ENCODE peak calls at places on chromosomes 7 and 10, in six cellular contexts. One of them, this sample, is unnamed.

GRCh38 chr7:65438593-65438992 is 64.9 kb downstream of the ZNF92 start:
- DNase-seq in stimulated activated CD8-positive, alpha-beta memory T cell treated with anti-CD3 and anti-CD28 coated beads, Interleukin-15, amount 100 ng/mL, for 4 hours: no peak
- DNase-seq in Ammon's horn: peak; percentile 6
- DNase-seq in left ventricle myocardium superior: no peak
- DNase-seq in K562: no peak
- DNase-seq in hippocampal formation: no peak
- DNase-seq in this sample: no peak

GRCh38 chr7:130894146-130895005 is 160.4 kb upstream of the KLF14 start:
- DNase-seq in hippocampal formation: no peak
- DNase-seq in left ventricle myocardium superior: peak; percentile 82
- DNase-seq in K562: peak; percentile 68
- DNase-seq in Ammon's horn: no peak
- DNase-seq in stimulated activated CD8-positive, alpha-beta memory T cell treated with anti-CD3 and anti-CD28 coated beads, Interleukin-15, amount 100 ng/mL, for 4 hours: no peak
- DNase-seq in this sample: no peak

GRCh38 chr7:156261581-156261980 is 379.0 kb upstream of the RNF32 start:
- DNase-seq in hippocampal formation: no peak
- DNase-seq in K562: no peak
- DNase-seq in left ventricle myocardium superior: no peak
- DNase-seq in stimulated activated CD8-positive, alpha-beta memory T cell treated with anti-CD3 and anti-CD28 coated beads, Interleukin-15, amount 100 ng/mL, for 4 hours: no peak
- DNase-seq in Ammon's horn: no peak
- DNase-seq in this sample: no peak

GRCh38 chr7:105429746-105430612 is 41.3 kb upstream of the SRPK2 start:
- DNase-seq in left ventricle myocardium superior: peak; percentile 33
- DNase-seq in Ammon's horn: peak; percentile 57
- DNase-seq in hippocampal formation: no peak
- DNase-seq in K562: no peak
- DNase-seq in stimulated activated CD8-positive, alpha-beta memory T cell treated with anti-CD3 and anti-CD28 coated beads, Interleukin-15, amount 100 ng/mL, for 4 hours: no peak
- DNase-seq in this sample: peak; percentile 12

GRCh38 chr10:126104767-126105166 is 208.4 kb downstream of the FANK1 start:
- DNase-seq in hippocampal formation: no peak
- DNase-seq in K562: no peak
- DNase-seq in left ventricle myocardium superior: peak; percentile 67
- DNase-seq in Ammon's horn: no peak
- DNase-seq in stimulated activated CD8-positive, alpha-beta memory T cell treated with anti-CD3 and anti-CD28 coated beads, Interleukin-15, amount 100 ng/mL, for 4 hours: no peak
- DNase-seq in this sample: peak; percentile 31

GRCh38 chr10:62399211-62399610 is 25.0 kb downstream of the ZNF365 start:
- DNase-seq in stimulated activated CD8-positive, alpha-beta memory T cell treated with anti-CD3 and anti-CD28 coated beads, Interleukin-15, amount 100 ng/mL, for 4 hours: no peak
- DNase-seq in K562: no peak
- DNase-seq in Ammon's horn: no peak
- DNase-seq in left ventricle myocardium superior: no peak
- DNase-seq in hippocampal formation: no peak
- DNase-seq in this sample: no peak

GRCh38 chr7:108824840-108825540 is 255.3 kb downstream of the DNAJB9 start:
- DNase-seq in left ventricle myocardium superior: peak; percentile 29
- DNase-seq in hippocampal formation: no peak
- DNase-seq in stimulated activated CD8-positive, alpha-beta memory T cell treated with anti-CD3 and anti-CD28 coated beads, Interleukin-15, amount 100 ng/mL, for 4 hours: no peak
- DNase-seq in Ammon's horn: peak; percentile 35
- DNase-seq in K562: no peak
- DNase-seq in this sample: no peak

GRCh38 chr7:21960922-21961321 is 15.2 kb upstream of the CDCA7L start:
- DNase-seq in left ventricle myocardium superior: no peak
- DNase-seq in stimulated activated CD8-positive, alpha-beta memory T cell treated with anti-CD3 and anti-CD28 coated beads, Interleukin-15, amount 100 ng/mL, for 4 hours: no peak
- DNase-seq in Ammon's horn: no peak
- DNase-seq in hippocampal formation: no peak
- DNase-seq in K562: no peak
- DNase-seq in this sample: no peak

GRCh38 chr10:48612241-48612943 is 7.5 kb upstream of the ARHGAP22 start:
- DNase-seq in left ventricle myocardium superior: no peak
- DNase-seq in hippocampal formation: no peak
- DNase-seq in Ammon's horn: no peak
- DNase-seq in K562: no peak
- DNase-seq in stimulated activated CD8-positive, alpha-beta memory T cell treated with anti-CD3 and anti-CD28 coated beads, Interleukin-15, amount 100 ng/mL, for 4 hours: no peak
- DNase-seq in this sample: no peak

GRCh38 chr10:96512524-96512991 is 1.2 kb downstream of the TLL2 start:
- DNase-seq in Ammon's horn: peak; percentile 19
- DNase-seq in K562: no peak
- DNase-seq in stimulated activated CD8-positive, alpha-beta memory T cell treated with anti-CD3 and anti-CD28 coated beads, Interleukin-15, amount 100 ng/mL, for 4 hours: no peak
- DNase-seq in hippocampal formation: no peak
- DNase-seq in left ventricle myocardium superior: peak; percentile 74
- DNase-seq in this sample: no peak

GRCh38 chr10:59176241-59177030 is at the start of gene PHYHIPL:
- DNase-seq in K562: no peak
- DNase-seq in left ventricle myocardium superior: peak; percentile 18
- DNase-seq in hippocampal formation: peak; percentile 66
- DNase-seq in Ammon's horn: peak; percentile 71
- DNase-seq in stimulated activated CD8-positive, alpha-beta memory T cell treated with anti-CD3 and anti-CD28 coated beads, Interleukin-15, amount 100 ng/mL, for 4 hours: no peak
- DNase-seq in this sample: no peak

GRCh38 chr10:131586958-131587357 is 275.4 kb upstream of the TCERG1L start:
- DNase-seq in left ventricle myocardium superior: no peak
- DNase-seq in hippocampal formation: no peak
- DNase-seq in K562: no peak
- DNase-seq in stimulated activated CD8-positive, alpha-beta memory T cell treated with anti-CD3 and anti-CD28 coated beads, Interleukin-15, amount 100 ng/mL, for 4 hours: no peak
- DNase-seq in Ammon's horn: no peak
- DNase-seq in this sample: no peak

GRCh38 chr10:118798186-118798811 is 43.5 kb upstream of the CACUL1 start:
- DNase-seq in stimulated activated CD8-positive, alpha-beta memory T cell treated with anti-CD3 and anti-CD28 coated beads, Interleukin-15, amount 100 ng/mL, for 4 hours: no peak
- DNase-seq in left ventricle myocardium superior: no peak
- DNase-seq in hippocampal formation: no peak
- DNase-seq in K562: no peak
- DNase-seq in Ammon's horn: no peak
- DNase-seq in this sample: no peak

GRCh38 chr10:63027533-63027932 is 105.6 kb upstream of the NRBF2 start:
- DNase-seq in K562: no peak
- DNase-seq in hippocampal formation: no peak
- DNase-seq in Ammon's horn: peak; percentile 66
- DNase-seq in left ventricle myocardium superior: no peak
- DNase-seq in stimulated activated CD8-positive, alpha-beta memory T cell treated with anti-CD3 and anti-CD28 coated beads, Interleukin-15, amount 100 ng/mL, for 4 hours: no peak
- DNase-seq in this sample: no peak

GRCh38 chr7:111429781-111430180 is 132.5 kb downstream of the IMMP2L start:
- DNase-seq in K562: no peak
- DNase-seq in hippocampal formation: no peak
- DNase-seq in stimulated activated CD8-positive, alpha-beta memory T cell treated with anti-CD3 and anti-CD28 coated beads, Interleukin-15, amount 100 ng/mL, for 4 hours: no peak
- DNase-seq in left ventricle myocardium superior: no peak
- DNase-seq in Ammon's horn: no peak
- DNase-seq in this sample: no peak

GRCh38 chr7:8516976-8517375 is 83.6 kb downstream of the NXPH1 start:
- DNase-seq in hippocampal formation: no peak
- DNase-seq in K562: no peak
- DNase-seq in Ammon's horn: no peak
- DNase-seq in left ventricle myocardium superior: no peak
- DNase-seq in stimulated activated CD8-positive, alpha-beta memory T cell treated with anti-CD3 and anti-CD28 coated beads, Interleukin-15, amount 100 ng/mL, for 4 hours: no peak
- DNase-seq in this sample: no peak

GRCh38 chr10:128211953-128212727 is 85.9 kb upstream of the MKI67 start:
- DNase-seq in left ventricle myocardium superior: peak; percentile 92
- DNase-seq in hippocampal formation: peak; percentile 19
- DNase-seq in stimulated activated CD8-positive, alpha-beta memory T cell treated with anti-CD3 and anti-CD28 coated beads, Interleukin-15, amount 100 ng/mL, for 4 hours: peak; percentile 68
- DNase-seq in Ammon's horn: peak; percentile 81
- DNase-seq in K562: peak; percentile 90
- DNase-seq in this sample: peak; percentile 63

GRCh38 chr10:113301342-113301984 is 251.4 kb upstream of the HABP2 start:
- DNase-seq in K562: peak; percentile 6
- DNase-seq in Ammon's horn: no peak
- DNase-seq in stimulated activated CD8-positive, alpha-beta memory T cell treated with anti-CD3 and anti-CD28 coated beads, Interleukin-15, amount 100 ng/mL, for 4 hours: no peak
- DNase-seq in hippocampal formation: no peak
- DNase-seq in left ventricle myocardium superior: no peak
- DNase-seq in this sample: peak; percentile 14

GRCh38 chr10:65570143-65571010 is 1355.5 kb upstream of the LRRTM3 start:
- DNase-seq in stimulated activated CD8-positive, alpha-beta memory T cell treated with anti-CD3 and anti-CD28 coated beads, Interleukin-15, amount 100 ng/mL, for 4 hours: no peak
- DNase-seq in hippocampal formation: no peak
- DNase-seq in left ventricle myocardium superior: peak; percentile 50
- DNase-seq in Ammon's horn: no peak
- DNase-seq in K562: no peak
- DNase-seq in this sample: peak; percentile 33

GRCh38 chr7:16590424-16590823 is 55.1 kb downstream of the ANKMY2 start:
- DNase-seq in left ventricle myocardium superior: no peak
- DNase-seq in hippocampal formation: no peak
- DNase-seq in stimulated activated CD8-positive, alpha-beta memory T cell treated with anti-CD3 and anti-CD28 coated beads, Interleukin-15, amount 100 ng/mL, for 4 hours: no peak
- DNase-seq in Ammon's horn: no peak
- DNase-seq in K562: no peak
- DNase-seq in this sample: no peak

GRCh38 chr7:42012786-42013360 is 224.1 kb downstream of the GLI3 start:
- DNase-seq in Ammon's horn: no peak
- DNase-seq in K562: no peak
- DNase-seq in left ventricle myocardium superior: no peak
- DNase-seq in hippocampal formation: no peak
- DNase-seq in stimulated activated CD8-positive, alpha-beta memory T cell treated with anti-CD3 and anti-CD28 coated beads, Interleukin-15, amount 100 ng/mL, for 4 hours: no peak
- DNase-seq in this sample: no peak

GRCh38 chr7:150341263-150342118 is at the start of gene RARRES2:
- DNase-seq in Ammon's horn: no peak
- DNase-seq in hippocampal formation: no peak
- DNase-seq in stimulated activated CD8-positive, alpha-beta memory T cell treated with anti-CD3 and anti-CD28 coated beads, Interleukin-15, amount 100 ng/mL, for 4 hours: no peak
- DNase-seq in left ventricle myocardium superior: peak; percentile 79
- DNase-seq in K562: peak; percentile 56
- DNase-seq in this sample: no peak

GRCh38 chr10:124648738-124649137 is 95.4 kb downstream of the FAM53B start:
- DNase-seq in left ventricle myocardium superior: peak; percentile 87
- DNase-seq in K562: peak; percentile 60
- DNase-seq in Ammon's horn: peak; percentile 92
- DNase-seq in stimulated activated CD8-positive, alpha-beta memory T cell treated with anti-CD3 and anti-CD28 coated beads, Interleukin-15, amount 100 ng/mL, for 4 hours: no peak
- DNase-seq in hippocampal formation: peak; percentile 47
- DNase-seq in this sample: peak; percentile 90

GRCh38 chr7:101170617-101171441 is 5.5 kb upstream of the VGF start:
- DNase-seq in stimulated activated CD8-positive, alpha-beta memory T cell treated with anti-CD3 and anti-CD28 coated beads, Interleukin-15, amount 100 ng/mL, for 4 hours: no peak
- DNase-seq in hippocampal formation: no peak
- DNase-seq in Ammon's horn: no peak
- DNase-seq in K562: no peak
- DNase-seq in left ventricle myocardium superior: no peak
- DNase-seq in this sample: no peak

GRCh38 chr10:79159785-79160184 is 91.0 kb downstream of the ZMIZ1 start:
- DNase-seq in Ammon's horn: no peak
- DNase-seq in hippocampal formation: no peak
- DNase-seq in K562: no peak
- DNase-seq in stimulated activated CD8-positive, alpha-beta memory T cell treated with anti-CD3 and anti-CD28 coated beads, Interleukin-15, amount 100 ng/mL, for 4 hours: no peak
- DNase-seq in left ventricle myocardium superior: peak; percentile 84
- DNase-seq in this sample: no peak

GRCh38 chr7:111030358-111030735 is 60.6 kb upstream of the LRRN3 start:
- DNase-seq in left ventricle myocardium superior: no peak
- DNase-seq in hippocampal formation: no peak
- DNase-seq in K562: no peak
- DNase-seq in Ammon's horn: no peak
- DNase-seq in stimulated activated CD8-positive, alpha-beta memory T cell treated with anti-CD3 and anti-CD28 coated beads, Interleukin-15, amount 100 ng/mL, for 4 hours: no peak
- DNase-seq in this sample: no peak

GRCh38 chr10:24451325-24451820 is 242.4 kb downstream of the KIAA1217 start:
- DNase-seq in left ventricle myocardium superior: no peak
- DNase-seq in Ammon's horn: no peak
- DNase-seq in hippocampal formation: no peak
- DNase-seq in K562: no peak
- DNase-seq in stimulated activated CD8-positive, alpha-beta memory T cell treated with anti-CD3 and anti-CD28 coated beads, Interleukin-15, amount 100 ng/mL, for 4 hours: no peak
- DNase-seq in this sample: no peak

GRCh38 chr7:122717356-122718089 is 14.8 kb upstream of the RNF148 start:
- DNase-seq in stimulated activated CD8-positive, alpha-beta memory T cell treated with anti-CD3 and anti-CD28 coated beads, Interleukin-15, amount 100 ng/mL, for 4 hours: no peak
- DNase-seq in hippocampal formation: no peak
- DNase-seq in K562: no peak
- DNase-seq in left ventricle myocardium superior: no peak
- DNase-seq in Ammon's horn: no peak
- DNase-seq in this sample: no peak

GRCh38 chr7:141042222-141043193 is 27.8 kb upstream of the MRPS33 start:
- DNase-seq in Ammon's horn: no peak
- DNase-seq in K562: no peak
- DNase-seq in hippocampal formation: no peak
- DNase-seq in stimulated activated CD8-positive, alpha-beta memory T cell treated with anti-CD3 and anti-CD28 coated beads, Interleukin-15, amount 100 ng/mL, for 4 hours: no peak
- DNase-seq in left ventricle myocardium superior: no peak
- DNase-seq in this sample: no peak

GRCh38 chr10:9608592-9608991 is 1409.1 kb upstream of the CELF2 start:
- DNase-seq in hippocampal formation: peak; percentile 32
- DNase-seq in Ammon's horn: peak; percentile 15
- DNase-seq in left ventricle myocardium superior: no peak
- DNase-seq in stimulated activated CD8-positive, alpha-beta memory T cell treated with anti-CD3 and anti-CD28 coated beads, Interleukin-15, amount 100 ng/mL, for 4 hours: no peak
- DNase-seq in K562: no peak
- DNase-seq in this sample: no peak

GRCh38 chr10:30637881-30638467 is 8.4 kb upstream of the LYZL2 start:
- DNase-seq in stimulated activated CD8-positive, alpha-beta memory T cell treated with anti-CD3 and anti-CD28 coated beads, Interleukin-15, amount 100 ng/mL, for 4 hours: no peak
- DNase-seq in Ammon's horn: peak; percentile 70
- DNase-seq in K562: no peak
- DNase-seq in left ventricle myocardium superior: no peak
- DNase-seq in hippocampal formation: no peak
- DNase-seq in this sample: no peak

GRCh38 chr7:50393547-50394252 is 56.5 kb downstream of the FIGNL1 start:
- DNase-seq in Ammon's horn: no peak
- DNase-seq in left ventricle myocardium superior: no peak
- DNase-seq in stimulated activated CD8-positive, alpha-beta memory T cell treated with anti-CD3 and anti-CD28 coated beads, Interleukin-15, amount 100 ng/mL, for 4 hours: no peak
- DNase-seq in K562: peak; percentile 25
- DNase-seq in hippocampal formation: no peak
- DNase-seq in this sample: no peak

GRCh38 chr7:111647881-111648280 is 85.6 kb upstream of the IMMP2L start:
- DNase-seq in left ventricle myocardium superior: no peak
- DNase-seq in K562: no peak
- DNase-seq in stimulated activated CD8-positive, alpha-beta memory T cell treated with anti-CD3 and anti-CD28 coated beads, Interleukin-15, amount 100 ng/mL, for 4 hours: no peak
- DNase-seq in hippocampal formation: no peak
- DNase-seq in Ammon's horn: no peak
- DNase-seq in this sample: no peak